ENCODE peak calls at places on chromosomes 11 and 22, in four cellular contexts. One of them, this sample, is unnamed.

GRCh38 chr11:77183421-77183984 is 55.5 kb downstream of the MYO7A start:
- DNase-seq in nephron progenitor cell: no peak
- DNase-seq in H9: no peak
- DNase-seq in dorsolateral prefrontal cortex: no peak
- DNase-seq in this sample: no peak

GRCh38 chr11:6474806-6475500 is 1.2 kb upstream of the TRIM3 start:
- DNase-seq in nephron progenitor cell: no peak
- DNase-seq in H9: no peak
- DNase-seq in dorsolateral prefrontal cortex: no peak
- DNase-seq in this sample: no peak

GRCh38 chr22:50507421-50507990 is at the start of gene LMF2:
- DNase-seq in nephron progenitor cell: peak; percentile 96
- DNase-seq in H9: no peak
- DNase-seq in dorsolateral prefrontal cortex: peak; percentile 76
- DNase-seq in this sample: peak; percentile 89

GRCh38 chr11:117634756-117635593 is 162.0 kb downstream of the DSCAML1 start:
- DNase-seq in nephron progenitor cell: peak; percentile 17
- DNase-seq in H9: no peak
- DNase-seq in dorsolateral prefrontal cortex: no peak
- DNase-seq in this sample: no peak

GRCh38 chr22:35749808-35750207 is 32.1 kb downstream of the APOL5 start:
- DNase-seq in nephron progenitor cell: no peak
- DNase-seq in H9: no peak
- DNase-seq in dorsolateral prefrontal cortex: no peak
- DNase-seq in this sample: no peak

GRCh38 chr11:111456859-111457730 is 55.1 kb downstream of the BTG4 start:
- DNase-seq in nephron progenitor cell: no peak
- DNase-seq in H9: no peak
- DNase-seq in dorsolateral prefrontal cortex: no peak
- DNase-seq in this sample: no peak

GRCh38 chr11:5620606-5621521 is 3.9 kb upstream of the TRIM34 start:
- DNase-seq in nephron progenitor cell: no peak
- DNase-seq in H9: no peak
- DNase-seq in dorsolateral prefrontal cortex: no peak
- DNase-seq in this sample: no peak

GRCh38 chr22:40453676-40454075 is 83.3 kb downstream of the SGSM3 start:
- DNase-seq in nephron progenitor cell: no peak
- DNase-seq in H9: no peak
- DNase-seq in dorsolateral prefrontal cortex: no peak
- DNase-seq in this sample: no peak

GRCh38 chr11:123253909-123254308 is 58.9 kb upstream of the CLMP start:
- DNase-seq in nephron progenitor cell: no peak
- DNase-seq in H9: no peak
- DNase-seq in dorsolateral prefrontal cortex: no peak
- DNase-seq in this sample: no peak

GRCh38 chr22:21657361-21658118 is 8.3 kb upstream of the PPIL2 start:
- DNase-seq in nephron progenitor cell: peak; percentile 91
- DNase-seq in H9: peak; percentile 84
- DNase-seq in dorsolateral prefrontal cortex: no peak
- DNase-seq in this sample: peak; percentile 75

GRCh38 chr11:112464949-112465348 is 204.3 kb upstream of the PLET1 start:
- DNase-seq in nephron progenitor cell: no peak
- DNase-seq in H9: no peak
- DNase-seq in dorsolateral prefrontal cortex: no peak
- DNase-seq in this sample: no peak

GRCh38 chr22:49673048-49673447 is 154.6 kb downstream of the BRD1 start:
- DNase-seq in nephron progenitor cell: no peak
- DNase-seq in H9: no peak
- DNase-seq in dorsolateral prefrontal cortex: no peak
- DNase-seq in this sample: no peak

GRCh38 chr22:33919591-33920501 is at the start of gene LARGE1:
- DNase-seq in nephron progenitor cell: peak; percentile 63
- DNase-seq in H9: peak; percentile 64
- DNase-seq in dorsolateral prefrontal cortex: no peak
- DNase-seq in this sample: peak; percentile 38

GRCh38 chr11:83009999-83010398 is 61.7 kb downstream of the RAB30 start:
- DNase-seq in nephron progenitor cell: no peak
- DNase-seq in H9: no peak
- DNase-seq in dorsolateral prefrontal cortex: no peak
- DNase-seq in this sample: no peak

GRCh38 chr11:95544095-95544795 is 245.3 kb downstream of the FAM76B start:
- DNase-seq in nephron progenitor cell: no peak
- DNase-seq in H9: no peak
- DNase-seq in dorsolateral prefrontal cortex: no peak
- DNase-seq in this sample: no peak

GRCh38 chr11:96061730-96062524 is 138.0 kb upstream of the MTMR2 start:
- DNase-seq in nephron progenitor cell: no peak
- DNase-seq in H9: no peak
- DNase-seq in dorsolateral prefrontal cortex: no peak
- DNase-seq in this sample: no peak

GRCh38 chr11:75867778-75868374 is 52.9 kb downstream of the UVRAG start:
- DNase-seq in nephron progenitor cell: peak; percentile 47
- DNase-seq in H9: no peak
- DNase-seq in dorsolateral prefrontal cortex: no peak
- DNase-seq in this sample: no peak

GRCh38 chr22:37898441-37899181 is 7.5 kb upstream of the MICALL1 start:
- DNase-seq in nephron progenitor cell: no peak
- DNase-seq in H9: peak; percentile 89
- DNase-seq in dorsolateral prefrontal cortex: peak; percentile 50
- DNase-seq in this sample: no peak

GRCh38 chr22:49491726-49492125 is 335.9 kb downstream of the BRD1 start:
- DNase-seq in nephron progenitor cell: no peak
- DNase-seq in H9: no peak
- DNase-seq in dorsolateral prefrontal cortex: no peak
- DNase-seq in this sample: no peak

DNA sequence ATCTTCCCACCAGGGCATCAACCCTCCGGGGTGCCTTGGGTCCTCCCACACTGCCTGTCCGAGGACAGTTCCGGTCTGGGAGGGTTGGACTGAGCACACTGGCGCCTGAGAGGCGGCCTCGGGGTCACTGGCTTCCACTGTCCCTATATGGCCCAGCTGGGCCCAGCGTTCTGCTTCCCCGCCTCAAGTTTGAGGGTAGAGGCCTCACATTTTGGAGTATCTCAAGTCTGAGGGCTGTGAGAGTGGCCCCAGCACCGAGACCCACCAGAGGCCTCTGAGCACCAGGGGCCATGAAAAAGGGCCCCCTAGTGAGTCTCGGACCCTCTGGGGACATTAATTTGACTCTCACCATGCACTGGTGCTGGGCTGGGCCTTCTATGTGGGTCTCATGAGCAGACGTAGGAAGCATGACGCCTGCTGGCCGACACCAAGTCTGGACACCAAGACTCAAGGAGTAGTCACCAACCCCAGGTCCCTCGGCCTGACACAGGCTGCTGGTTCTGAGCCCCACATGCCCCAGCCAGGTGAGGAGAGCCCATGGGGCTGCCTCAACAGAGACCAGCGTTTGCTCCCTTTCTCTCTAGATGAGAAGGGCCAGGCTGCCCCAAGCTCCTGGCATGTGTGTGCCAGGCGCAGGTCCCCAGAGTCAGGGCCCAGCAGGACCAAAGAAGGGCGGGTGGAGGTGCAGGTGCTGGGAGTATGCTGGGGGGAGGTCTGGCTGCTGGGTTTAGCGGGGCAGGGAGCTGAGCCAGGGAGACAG is 27.5 kb downstream of the ARVCF start:
- DNase-seq in nephron progenitor cell: no peak
- DNase-seq in H9: no peak
- DNase-seq in dorsolateral prefrontal cortex: no peak
- DNase-seq in this sample: no peak
- TF ChIP-seq CTCF in nephron progenitor cell: no peak
- TF ChIP-seq CTCF in H9: no peak
- TF ChIP-seq CTCF in dorsolateral prefrontal cortex: no peak
- TF ChIP-seq CTCF in this sample: no peak

DNA sequence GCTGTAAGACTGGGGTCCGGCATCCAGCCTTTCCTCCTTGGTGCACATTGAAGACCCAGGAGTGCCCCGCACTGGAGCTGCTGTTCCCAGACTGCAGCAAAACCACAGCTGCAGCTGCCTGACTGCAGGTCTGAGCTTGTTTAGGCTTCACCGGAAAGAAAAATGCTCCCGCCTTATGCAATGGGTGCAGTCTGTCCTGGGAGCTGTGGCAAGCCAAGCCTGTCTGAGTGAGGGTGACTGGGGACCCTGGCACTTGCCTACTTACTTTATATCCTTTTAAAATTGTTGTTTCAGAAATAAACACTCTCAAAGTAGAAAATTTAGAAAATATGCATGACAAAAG is 23.3 kb upstream of the CD44 start:
- DNase-seq in nephron progenitor cell: no peak
- DNase-seq in H9: no peak
- DNase-seq in dorsolateral prefrontal cortex: no peak
- DNase-seq in this sample: no peak
- TF ChIP-seq CTCF in nephron progenitor cell: no peak
- TF ChIP-seq CTCF in H9: no peak
- TF ChIP-seq CTCF in dorsolateral prefrontal cortex: no peak
- TF ChIP-seq CTCF in this sample: no peak

DNA sequence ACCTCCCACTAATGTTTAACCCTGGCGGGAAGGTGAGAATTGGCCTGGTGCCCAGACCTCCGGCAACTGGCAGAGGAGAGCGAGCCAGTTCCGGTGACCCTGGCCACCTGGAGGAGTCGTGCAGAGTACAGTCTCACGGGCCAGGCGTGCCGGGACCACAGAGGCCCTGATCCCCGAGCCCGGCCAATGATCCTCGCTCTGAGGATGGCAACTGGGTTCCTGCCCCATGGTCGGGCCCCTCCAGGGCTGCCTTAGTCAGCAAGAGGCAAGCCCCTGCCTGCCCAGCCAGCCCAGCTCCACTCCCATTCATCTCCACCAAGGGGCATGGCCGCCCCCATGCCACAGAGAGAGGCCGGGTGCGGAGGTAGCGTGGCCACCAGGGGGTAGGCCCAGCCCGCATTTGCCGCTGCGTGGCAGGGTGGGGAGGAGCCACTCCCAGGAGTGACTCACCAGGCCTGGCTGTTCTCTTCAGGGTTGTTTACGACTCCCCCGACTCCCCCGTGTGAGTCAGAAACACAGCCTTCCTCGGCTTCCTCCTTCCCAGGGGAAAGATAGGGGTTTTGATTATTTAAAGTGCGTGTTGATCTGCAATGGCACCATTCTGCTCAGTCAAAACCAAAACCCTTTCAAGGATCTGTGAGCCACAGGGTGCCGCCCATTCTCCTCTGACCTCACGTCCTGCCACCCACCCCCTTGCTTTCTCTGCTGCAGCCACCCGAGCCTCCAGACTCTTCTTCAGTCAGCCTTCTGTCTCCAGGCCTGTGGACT is at the start of gene SLC25A45:
- DNase-seq in nephron progenitor cell: peak; percentile 78
- DNase-seq in H9: peak; percentile 81
- DNase-seq in dorsolateral prefrontal cortex: peak; percentile 78
- DNase-seq in this sample: peak; percentile 58
- TF ChIP-seq CTCF in nephron progenitor cell: peak; percentile 55
- TF ChIP-seq CTCF in H9: peak; percentile 59
- TF ChIP-seq CTCF in dorsolateral prefrontal cortex: peak; percentile 97
- TF ChIP-seq CTCF in this sample: peak; percentile 67

GRCh38 chr11:13776134-13776815 is 107.8 kb downstream of the FAR1 start:
- DNase-seq in nephron progenitor cell: peak; percentile 33
- DNase-seq in H9: peak; percentile 41
- DNase-seq in dorsolateral prefrontal cortex: no peak
- DNase-seq in this sample: no peak
- TF ChIP-seq CTCF in nephron progenitor cell: peak; percentile 52
- TF ChIP-seq CTCF in H9: peak; percentile 61
- TF ChIP-seq CTCF in dorsolateral prefrontal cortex: no peak
- TF ChIP-seq CTCF in this sample: peak; percentile 33

GRCh38 chr22:27874756-27875155 is 44.3 kb downstream of the PITPNB start:
- DNase-seq in nephron progenitor cell: no peak
- DNase-seq in H9: no peak
- DNase-seq in dorsolateral prefrontal cortex: no peak
- DNase-seq in this sample: no peak
- TF ChIP-seq CTCF in nephron progenitor cell: no peak
- TF ChIP-seq CTCF in H9: no peak
- TF ChIP-seq CTCF in dorsolateral prefrontal cortex: no peak
- TF ChIP-seq CTCF in this sample: no peak

GRCh38 chr11:121063728-121064127 is 37.3 kb upstream of the TECTA start:
- DNase-seq in nephron progenitor cell: no peak
- DNase-seq in H9: no peak
- DNase-seq in dorsolateral prefrontal cortex: no peak
- DNase-seq in this sample: no peak
- TF ChIP-seq CTCF in nephron progenitor cell: peak; percentile 38
- TF ChIP-seq CTCF in H9: peak; percentile 69
- TF ChIP-seq CTCF in dorsolateral prefrontal cortex: peak; percentile 57
- TF ChIP-seq CTCF in this sample: peak; percentile 41

DNA sequence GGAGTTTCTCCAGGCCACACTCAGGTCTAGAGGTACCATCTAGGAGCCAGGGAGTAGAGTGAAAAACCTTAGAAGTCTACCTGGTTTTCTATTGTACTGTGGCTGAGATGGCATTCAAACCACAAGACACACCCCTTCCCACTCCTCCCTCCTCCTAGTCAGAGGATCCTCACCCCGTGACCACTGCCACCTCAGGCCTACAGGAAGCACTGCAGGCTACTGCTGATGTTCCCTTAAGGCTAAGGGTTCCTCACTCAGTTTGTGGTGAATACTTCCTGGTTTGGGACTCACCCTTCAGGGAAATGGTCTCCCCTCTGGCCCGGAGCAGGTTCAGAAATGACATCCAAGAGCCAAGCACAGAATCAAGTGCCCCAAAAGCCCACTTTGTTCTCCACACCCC is 1293.9 kb downstream of the JRKL start:
- DNase-seq in nephron progenitor cell: no peak
- DNase-seq in H9: peak; percentile 80
- DNase-seq in dorsolateral prefrontal cortex: no peak
- DNase-seq in this sample: no peak
- TF ChIP-seq CTCF in nephron progenitor cell: no peak
- TF ChIP-seq CTCF in H9: peak; percentile 55
- TF ChIP-seq CTCF in dorsolateral prefrontal cortex: no peak
- TF ChIP-seq CTCF in this sample: peak; percentile 25

DNA sequence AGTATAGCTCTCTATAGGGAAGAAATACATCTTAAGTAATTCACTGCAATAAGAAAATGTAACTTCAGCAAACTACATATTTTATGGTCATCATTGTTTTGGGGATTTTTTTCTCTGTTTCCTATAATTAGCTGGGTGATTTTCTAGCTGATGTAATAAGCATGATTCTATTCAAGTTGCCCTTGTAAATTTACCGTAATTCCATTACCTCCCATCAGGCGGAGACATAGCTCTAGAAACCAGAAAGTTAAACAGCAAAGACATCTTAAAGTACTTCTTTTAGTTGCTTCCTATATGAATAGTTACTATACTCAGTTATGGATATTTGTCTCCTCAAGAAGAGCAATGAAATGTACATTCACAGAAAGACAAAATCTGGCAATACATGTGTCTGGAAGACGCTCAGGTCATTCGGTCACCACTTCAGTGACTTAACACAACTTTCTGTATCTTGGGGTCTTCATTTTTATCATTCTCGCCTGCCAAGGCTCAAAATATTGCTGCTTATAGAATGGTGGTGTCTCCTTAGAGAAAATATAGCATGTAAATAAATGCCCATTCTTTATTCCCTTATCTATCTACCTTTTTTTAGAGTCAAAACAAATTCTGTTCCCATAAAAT is 239.9 kb upstream of the ZC3H12C start:
- DNase-seq in nephron progenitor cell: peak; percentile 3
- DNase-seq in H9: no peak
- DNase-seq in dorsolateral prefrontal cortex: no peak
- DNase-seq in this sample: no peak
- TF ChIP-seq CTCF in nephron progenitor cell: peak; percentile 64
- TF ChIP-seq CTCF in H9: peak; percentile 83
- TF ChIP-seq CTCF in dorsolateral prefrontal cortex: no peak
- TF ChIP-seq CTCF in this sample: peak; percentile 65